ENCODE peak calls at places on chromosome 13, in eight cellular contexts. One of them, this sample, is unnamed.

GRCh38 chr13:52779028-52779612 is 39.5 kb upstream of the CNMD start:
- DNase-seq in bronchial epithelial cell: no peak
- DNase-seq in stimulated activated CD4-positive, alpha-beta T cell treated with anti-CD3 and anti-CD28 coated beads, Interleukin-4, amount 100 ng/mL, for 4 hours: no peak
- DNase-seq in T-helper 9 cell: no peak
- DNase-seq in AG08395: no peak
- DNase-seq in astrocyte of the spinal cord: no peak
- DNase-seq in NCI-H1694 treated with DMSO at 0.1 percent for 48 hours: no peak
- DNase-seq in KG1: no peak
- DNase-seq in this sample: no peak

GRCh38 chr13:76398426-76398825 is 487.8 kb downstream of the KCTD12 start:
- DNase-seq in bronchial epithelial cell: peak; percentile 15
- DNase-seq in stimulated activated CD4-positive, alpha-beta T cell treated with anti-CD3 and anti-CD28 coated beads, Interleukin-4, amount 100 ng/mL, for 4 hours: no peak
- DNase-seq in T-helper 9 cell: no peak
- DNase-seq in AG08395: no peak
- DNase-seq in astrocyte of the spinal cord: peak; percentile 29
- DNase-seq in NCI-H1694 treated with DMSO at 0.1 percent for 48 hours: no peak
- DNase-seq in KG1: no peak
- DNase-seq in this sample: no peak

GRCh38 chr13:40585911-40586471 is 80.5 kb downstream of the FOXO1 start:
- DNase-seq in bronchial epithelial cell: peak; percentile 63
- DNase-seq in stimulated activated CD4-positive, alpha-beta T cell treated with anti-CD3 and anti-CD28 coated beads, Interleukin-4, amount 100 ng/mL, for 4 hours: no peak
- DNase-seq in T-helper 9 cell: no peak
- DNase-seq in AG08395: no peak
- DNase-seq in astrocyte of the spinal cord: no peak
- DNase-seq in NCI-H1694 treated with DMSO at 0.1 percent for 48 hours: no peak
- DNase-seq in KG1: no peak
- DNase-seq in this sample: no peak

GRCh38 chr13:88014527-88014926 is 343.4 kb downstream of the SLITRK5 start:
- DNase-seq in bronchial epithelial cell: peak; percentile 15
- DNase-seq in stimulated activated CD4-positive, alpha-beta T cell treated with anti-CD3 and anti-CD28 coated beads, Interleukin-4, amount 100 ng/mL, for 4 hours: no peak
- DNase-seq in T-helper 9 cell: no peak
- DNase-seq in AG08395: no peak
- DNase-seq in astrocyte of the spinal cord: no peak
- DNase-seq in NCI-H1694 treated with DMSO at 0.1 percent for 48 hours: no peak
- DNase-seq in KG1: no peak
- DNase-seq in this sample: no peak

GRCh38 chr13:80684525-80685017 is 343.6 kb upstream of the SPRY2 start:
- DNase-seq in bronchial epithelial cell: no peak
- DNase-seq in stimulated activated CD4-positive, alpha-beta T cell treated with anti-CD3 and anti-CD28 coated beads, Interleukin-4, amount 100 ng/mL, for 4 hours: no peak
- DNase-seq in T-helper 9 cell: no peak
- DNase-seq in AG08395: no peak
- DNase-seq in astrocyte of the spinal cord: no peak
- DNase-seq in NCI-H1694 treated with DMSO at 0.1 percent for 48 hours: no peak
- DNase-seq in KG1: no peak
- DNase-seq in this sample: no peak

GRCh38 chr13:98298599-98298998 is 121.5 kb upstream of the RNF113B start:
- DNase-seq in bronchial epithelial cell: peak; percentile 13
- DNase-seq in stimulated activated CD4-positive, alpha-beta T cell treated with anti-CD3 and anti-CD28 coated beads, Interleukin-4, amount 100 ng/mL, for 4 hours: no peak
- DNase-seq in T-helper 9 cell: no peak
- DNase-seq in AG08395: no peak
- DNase-seq in astrocyte of the spinal cord: no peak
- DNase-seq in NCI-H1694 treated with DMSO at 0.1 percent for 48 hours: no peak
- DNase-seq in KG1: no peak
- DNase-seq in this sample: no peak

GRCh38 chr13:30141773-30142501 is 165.4 kb downstream of the KATNAL1 start:
- DNase-seq in bronchial epithelial cell: no peak
- DNase-seq in stimulated activated CD4-positive, alpha-beta T cell treated with anti-CD3 and anti-CD28 coated beads, Interleukin-4, amount 100 ng/mL, for 4 hours: no peak
- DNase-seq in T-helper 9 cell: no peak
- DNase-seq in AG08395: peak; percentile 16
- DNase-seq in astrocyte of the spinal cord: no peak
- DNase-seq in NCI-H1694 treated with DMSO at 0.1 percent for 48 hours: no peak
- DNase-seq in KG1: no peak
- DNase-seq in this sample: no peak

GRCh38 chr13:19836472-19836871 is 27.0 kb downstream of the ZMYM5 start:
- DNase-seq in bronchial epithelial cell: peak; percentile 11
- DNase-seq in stimulated activated CD4-positive, alpha-beta T cell treated with anti-CD3 and anti-CD28 coated beads, Interleukin-4, amount 100 ng/mL, for 4 hours: no peak
- DNase-seq in T-helper 9 cell: no peak
- DNase-seq in AG08395: no peak
- DNase-seq in astrocyte of the spinal cord: peak; percentile 12
- DNase-seq in NCI-H1694 treated with DMSO at 0.1 percent for 48 hours: no peak
- DNase-seq in KG1: no peak
- DNase-seq in this sample: no peak

GRCh38 chr13:57629821-57630235 is 1.7 kb upstream of the PCDH17 start:
- DNase-seq in bronchial epithelial cell: peak; percentile 63
- DNase-seq in stimulated activated CD4-positive, alpha-beta T cell treated with anti-CD3 and anti-CD28 coated beads, Interleukin-4, amount 100 ng/mL, for 4 hours: no peak
- DNase-seq in T-helper 9 cell: peak; percentile 27
- DNase-seq in AG08395: peak; percentile 70
- DNase-seq in astrocyte of the spinal cord: peak; percentile 93
- DNase-seq in NCI-H1694 treated with DMSO at 0.1 percent for 48 hours: no peak
- DNase-seq in KG1: peak; percentile 11
- DNase-seq in this sample: no peak

GRCh38 chr13:23867027-23867491 is 22.1 kb downstream of the MIPEP start:
- DNase-seq in bronchial epithelial cell: peak; percentile 63
- DNase-seq in stimulated activated CD4-positive, alpha-beta T cell treated with anti-CD3 and anti-CD28 coated beads, Interleukin-4, amount 100 ng/mL, for 4 hours: no peak
- DNase-seq in T-helper 9 cell: no peak
- DNase-seq in AG08395: peak; percentile 49
- DNase-seq in astrocyte of the spinal cord: peak; percentile 46
- DNase-seq in NCI-H1694 treated with DMSO at 0.1 percent for 48 hours: no peak
- DNase-seq in KG1: no peak
- DNase-seq in this sample: no peak

GRCh38 chr13:81171065-81171647 is 830.2 kb upstream of the SPRY2 start:
- DNase-seq in bronchial epithelial cell: peak; percentile 35
- DNase-seq in stimulated activated CD4-positive, alpha-beta T cell treated with anti-CD3 and anti-CD28 coated beads, Interleukin-4, amount 100 ng/mL, for 4 hours: no peak
- DNase-seq in T-helper 9 cell: no peak
- DNase-seq in AG08395: no peak
- DNase-seq in astrocyte of the spinal cord: peak; percentile 29
- DNase-seq in NCI-H1694 treated with DMSO at 0.1 percent for 48 hours: peak; percentile 31
- DNase-seq in KG1: no peak
- DNase-seq in this sample: peak; percentile 18

GRCh38 chr13:108964601-108965000 is 335.2 kb downstream of the MYO16 start:
- DNase-seq in bronchial epithelial cell: no peak
- DNase-seq in stimulated activated CD4-positive, alpha-beta T cell treated with anti-CD3 and anti-CD28 coated beads, Interleukin-4, amount 100 ng/mL, for 4 hours: no peak
- DNase-seq in T-helper 9 cell: no peak
- DNase-seq in AG08395: no peak
- DNase-seq in astrocyte of the spinal cord: no peak
- DNase-seq in NCI-H1694 treated with DMSO at 0.1 percent for 48 hours: no peak
- DNase-seq in KG1: no peak
- DNase-seq in this sample: no peak

This sample was measured in OCI-LY7.